ENCODE peak calls at places on chromosomes 16 and 17, in eight cellular contexts. C is body of pancreas, J is heart left ventricle, A is AG04450, M is heart right ventricle, N is uterus, D is cardiac muscle cell, H is GM23248. P is an unnamed sample. For H3K27me3, the result is how much of the 10 kb centered on the place peaks cover.

GRCh38 chr16:57513371-57514102 is 22.8 kb downstream of the CCDC102A start:
- DNase-seq in H (no peak), J (no peak), A (no peak), D (peak), M (no peak), N (peak), C (no peak), P (peak)

GRCh38 chr16:29805232-29806095 is 865 bp upstream of the MAZ start:
- DNase-seq in C (peak), M (peak), D (peak), A (peak), H (peak), N (peak), J (peak), P (peak)

GRCh38 chr16:62066747-62067146 is 30.5 kb upstream of the CDH8 start:
- DNase-seq in H (no peak), C (no peak), N (no peak), A (no peak), D (no peak), J (no peak), M (no peak), P (no peak)

GRCh38 chr17:61431594-61432311 is 20.5 kb upstream of the TBX4 start:
- DNase-seq in N (no peak), J (no peak), A (no peak), C (no peak), M (no peak), D (no peak), H (peak), P (no peak)

GRCh38 chr16:595942-596735 is 6.3 kb downstream of the RAB40C start:
- DNase-seq in M (no peak), C (peak), N (no peak), A (no peak), D (no peak), H (no peak), J (no peak), P (no peak)

GRCh38 chr16:81713295-81713772 is 65.8 kb upstream of the PLCG2 start:
- DNase-seq in A (no peak), D (no peak), J (no peak), H (no peak), M (no peak), C (no peak), N (no peak), P (no peak)

GRCh38 chr17:38611070-38611786 is 5.5 kb upstream of the SRCIN1 start:
- DNase-seq in A (no peak), C (no peak), N (no peak), D (no peak), H (no peak), M (no peak), J (no peak), P (no peak)

GRCh38 chr17:78534492-78535284 is 42.5 kb downstream of the DNAH17 start:
- DNase-seq in D (no peak), N (no peak), M (no peak), C (no peak), A (no peak), H (no peak), J (no peak), P (no peak)

GRCh38 chr17:59506907-59507726 is 58.3 kb upstream of the DHX40 start:
- DNase-seq in A (no peak), D (no peak), H (peak), C (no peak), M (no peak), J (no peak), N (no peak), P (no peak)

GRCh38 chr16:67650023-67650422 is 5.1 kb downstream of the CARMIL2 start:
- DNase-seq in C (no peak), J (no peak), H (no peak), N (no peak), A (no peak), M (no peak), D (no peak), P (no peak)

GRCh38 chr17:2011421-2012371 is 13.4 kb downstream of the RTN4RL1 start:
- DNase-seq in A (no peak), H (peak), M (no peak), C (peak), N (no peak), J (no peak), D (no peak), P (no peak)

GRCh38 chr17:60704170-60704569 is 26.5 kb downstream of the BCAS3 start:
- DNase-seq in H (no peak), A (no peak), N (no peak), J (no peak), C (no peak), D (no peak), M (no peak), P (no peak)

GRCh38 chr16:27273330-27273669 is 4.7 kb upstream of the NSMCE1 start:
- DNase-seq in J (no peak), C (no peak), M (no peak), N (no peak), H (no peak), A (no peak), D (no peak), P (no peak)

GRCh38 chr17:77774182-77774581 is 184.3 kb upstream of the TNRC6C start:
- DNase-seq in M (no peak), A (no peak), H (no peak), J (no peak), C (no peak), D (no peak), N (no peak), P (no peak)

GRCh38 chr17:78999056-78999768 is 10.4 kb downstream of the CANT1 start:
- DNase-seq in C (no peak), A (no peak), D (no peak), J (no peak), M (no peak), N (peak), H (no peak), P (peak)

GRCh38 chr16:89244754-89245153 is 27.3 kb downstream of the ZNF778 start:
- DNase-seq in J (no peak), N (no peak), H (no peak), D (no peak), C (no peak), A (no peak), M (no peak), P (no peak)

GRCh38 chr17:57444632-57445031 is 188.3 kb downstream of the MSI2 start:
- DNase-seq in M (no peak), J (no peak), A (no peak), D (peak), H (no peak), N (no peak), C (no peak), P (peak)

GRCh38 chr17:79942591-79943353 is 92.9 kb downstream of the TBC1D16 start:
- DNase-seq in H (no peak), N (peak), J (no peak), D (no peak), A (no peak), M (no peak), C (peak), P (peak)

GRCh38 chr16:20303012-20303411 is 24.3 kb downstream of the GP2 start:
- DNase-seq in A (no peak), M (no peak), D (no peak), J (no peak), N (no peak), C (no peak), H (no peak), P (no peak)

GRCh38 chr17:78502611-78503148 is 74.5 kb downstream of the DNAH17 start:
- DNase-seq in A (no peak), H (no peak), M (no peak), N (no peak), C (no peak), J (no peak), D (no peak), P (no peak)

GRCh38 chr17:10116676-10117075 is 81.7 kb downstream of the GAS7 start:
- DNase-seq in M (no peak), J (no peak), C (no peak), A (no peak), D (no peak), N (no peak), H (no peak), P (no peak)

GRCh38 chr17:79439493-79439892 is 171.4 kb downstream of the RBFOX3 start:
- DNase-seq in H (no peak), M (no peak), N (no peak), D (no peak), J (no peak), A (no peak), C (no peak), P (no peak)

DNA sequence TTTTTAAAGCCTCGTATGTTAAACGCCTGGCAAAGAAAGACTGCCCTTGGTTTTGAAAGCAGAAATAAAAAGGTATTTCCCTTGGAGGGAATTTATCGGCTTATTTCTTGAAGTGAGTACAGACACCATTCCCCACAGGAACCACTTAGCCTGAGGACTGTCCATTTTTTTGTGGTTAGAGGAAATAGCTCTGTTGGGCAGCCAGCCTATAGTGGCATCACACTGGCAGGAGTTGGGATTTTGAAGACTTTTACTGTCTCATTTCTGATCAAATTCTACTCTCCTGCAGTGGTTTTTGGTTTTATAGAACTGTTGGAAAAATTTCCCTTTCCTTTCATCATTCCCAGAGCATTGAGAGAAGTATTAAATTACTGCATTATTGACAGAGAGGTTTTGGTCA is 34.1 kb upstream of the CDC6 start:
- DNase-seq in D (no peak), H (no peak), C (no peak), J (no peak), M (no peak), N (no peak), A (no peak), P (no peak)
- H3K4me3 ChIP-seq in D (no peak), H (no peak), C (no peak), J (no peak), M (no peak), N (no peak), A (no peak), P (no peak)

DNA sequence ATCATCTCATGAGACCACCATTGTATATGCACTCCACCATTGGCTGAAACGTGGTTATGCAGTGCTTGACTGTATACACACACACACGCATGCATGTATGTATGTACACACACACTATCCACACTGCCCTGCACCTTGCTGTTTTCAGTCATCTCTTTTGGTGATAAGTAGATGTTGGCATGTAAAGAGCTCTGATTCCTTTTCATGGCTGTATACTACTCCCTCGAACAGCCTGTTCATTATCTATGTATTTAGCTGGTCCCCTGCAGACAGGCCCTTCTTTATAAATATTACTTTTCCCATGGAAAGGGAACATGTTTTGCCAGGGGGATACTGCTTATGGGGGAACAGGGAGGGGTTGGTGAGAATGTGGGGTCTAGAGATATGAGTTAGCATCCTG is 349.4 kb downstream of the FOXL1 start:
- DNase-seq in C (no peak), J (no peak), A (no peak), D (no peak), H (no peak), N (no peak), M (no peak), P (no peak)
- H3K27me3 ChIP-seq in C (under half), J (under half), A (under half), D (under half), H (under half), N (under half), M (under half), P (under half)

DNA sequence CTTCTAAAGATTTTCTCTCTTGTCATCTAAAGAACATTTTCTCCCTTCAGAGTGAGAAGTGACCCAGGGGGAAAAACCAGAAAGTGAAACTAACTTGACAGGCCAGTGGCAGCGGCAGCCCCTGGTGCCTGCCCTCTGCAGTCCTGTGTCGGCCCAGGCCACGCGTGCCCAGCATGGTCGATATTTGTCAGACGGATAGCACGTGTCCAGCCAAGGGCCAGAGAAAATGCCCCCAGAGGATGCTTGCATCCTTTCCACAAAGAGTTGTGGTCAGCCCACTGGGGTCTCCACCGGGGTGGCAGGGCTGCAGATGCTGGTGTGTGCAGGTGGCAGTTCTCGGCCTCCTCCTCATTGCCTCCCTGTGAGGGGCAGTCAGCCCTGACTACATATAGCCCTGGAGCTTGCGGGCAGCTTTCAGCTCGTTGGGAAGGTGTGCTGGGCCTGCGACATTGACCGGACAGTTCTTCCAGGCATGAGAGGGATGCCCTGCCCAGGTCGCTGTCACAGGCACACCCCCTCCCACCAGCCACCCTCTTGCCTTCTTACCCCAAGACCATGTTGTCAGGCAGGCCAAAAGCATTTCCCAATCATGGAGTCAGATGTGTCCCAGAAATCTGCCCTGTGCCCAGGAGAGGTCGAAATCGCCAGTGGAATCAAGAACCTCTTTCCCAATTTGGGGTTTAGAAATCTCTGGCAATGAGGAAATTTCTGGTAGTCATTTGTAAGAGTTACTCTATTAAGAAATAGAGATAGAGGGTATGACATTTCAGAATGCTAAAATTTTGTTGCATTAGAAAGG is 176.9 kb downstream of the RAB11FIP4 start:
- DNase-seq in C (no peak), J (no peak), M (no peak), D (no peak), H (peak), A (no peak), N (peak), P (no peak)
- H3K27ac ChIP-seq in C (peak), J (peak), M (no peak), D (no peak), H (peak), A (peak), N (peak), P (peak)

GRCh38 chr16:85607796-85608514 is 5.2 kb upstream of the GSE1 start:
- DNase-seq in J (no peak), H (no peak), M (no peak), D (no peak), N (no peak), C (no peak), A (no peak), P (no peak)

GRCh38 chr16:85606920-85607319 is 6.2 kb upstream of the GSE1 start:
- DNase-seq in A (no peak), D (no peak), J (no peak), M (no peak), H (no peak), N (no peak), C (no peak), P (no peak)

GRCh38 chr16:85605912-85606841 is 6.9 kb upstream of the GSE1 start:
- DNase-seq in D (no peak), A (no peak), J (no peak), N (no peak), C (peak), H (no peak), M (no peak), P (no peak)

GRCh38 chr16:85608515-85608885 is 4.6 kb upstream of the GSE1 start:
- DNase-seq in D (no peak), H (no peak), N (no peak), A (no peak), M (no peak), C (no peak), J (no peak), P (no peak)

GRCh38 chr16:85607331-85607765 is 5.8 kb upstream of the GSE1 start:
- DNase-seq in J (no peak), M (no peak), C (no peak), D (peak), A (no peak), H (no peak), N (no peak), P (no peak)
- H3K4me3 ChIP-seq in J (no peak), M (no peak), C (no peak), D (peak), A (no peak), H (no peak), N (no peak), P (no peak)

GRCh38 chr17:76240461-76241204 is at the start of gene RNF157:
- DNase-seq in H (peak), D (peak), C (peak), J (peak), A (no peak), M (peak), N (peak), P (peak)

GRCh38 chr17:76241205-76241539 is 879 bp upstream of the RNF157 start:
- DNase-seq in N (peak), A (no peak), C (no peak), D (no peak), J (no peak), M (no peak), H (peak), P (peak)

GRCh38 chr17:76237859-76238313 is 2.4 kb downstream of the RNF157 start:
- DNase-seq in J (no peak), D (no peak), A (no peak), N (no peak), H (peak), C (no peak), M (no peak), P (no peak)

GRCh38 chr17:76239538-76240274 is 587 bp downstream of the RNF157 start:
- DNase-seq in N (no peak), D (peak), C (no peak), J (no peak), A (no peak), M (no peak), H (peak), P (no peak)

DNA sequence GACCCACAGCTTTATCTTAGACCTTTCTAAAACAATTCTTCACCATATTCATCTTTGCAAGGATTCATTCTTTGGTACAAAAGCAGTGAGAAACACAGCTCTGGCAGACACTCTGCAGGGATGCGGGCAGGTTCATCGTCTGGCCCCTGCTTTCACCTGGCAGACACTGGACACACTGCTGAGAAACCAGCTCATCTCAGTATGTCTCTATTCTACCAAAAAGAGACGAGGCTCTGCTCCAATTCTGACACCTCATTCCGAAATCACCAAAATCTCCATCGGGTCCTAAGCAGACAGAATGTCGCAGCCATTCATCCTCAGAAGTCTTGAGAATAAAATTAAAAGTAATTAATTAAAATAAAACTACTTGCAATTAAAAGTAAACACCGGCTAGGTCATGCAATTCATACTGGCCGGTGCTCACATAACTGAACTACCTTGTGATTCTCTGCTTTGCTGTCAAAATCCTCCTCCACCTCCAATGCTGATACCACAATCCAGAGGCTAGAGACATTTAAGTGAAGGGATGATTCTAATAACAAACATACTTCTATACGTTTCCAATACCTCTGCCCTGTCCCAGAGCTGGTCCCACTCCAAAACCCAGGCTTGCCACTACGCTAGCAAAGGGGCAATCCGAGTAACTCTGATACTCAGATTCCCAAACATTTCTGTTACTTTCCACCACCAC is 1.3 kb downstream of the RNF157 start:
- DNase-seq in N (no peak), J (no peak), D (no peak), M (no peak), C (no peak), A (no peak), H (no peak), P (no peak)
- H3K27me3 ChIP-seq in N (under half), J (under half), D (under half), M (under half), C (under half), A (under half), H (under half), P (under half)

P was measured in right cardiac atrium.